ENCODE peak calls at places on chromosomes 3 and 15, in four cellular contexts. I, M, N and W are unnamed samples.

GRCh38 chr15:85652457-85652856 is 142.3 kb downstream of the KLHL25 start:
- DNase-seq in M (no peak), N (no peak), I (no peak), W (no peak)

GRCh38 chr3:128524374-128525299 is 31.6 kb upstream of the GATA2 start:
- DNase-seq in I (peak; percentile 16), M (no peak), N (no peak), W (no peak)

GRCh38 chr15:92056875-92057274 is 203.4 kb downstream of the SLCO3A1 start:
- DNase-seq in I (no peak), N (no peak), M (no peak), W (no peak)

GRCh38 chr3:99548674-99549073 is 89.7 kb upstream of the COL8A1 start:
- DNase-seq in N (no peak), M (no peak), I (no peak), W (no peak)

GRCh38 chr3:1600700-1601418 is 497.8 kb upstream of the CNTN4 start:
- DNase-seq in M (no peak), I (no peak), N (no peak), W (no peak)

GRCh38 chr3:37992271-37993066 is 1.9 kb downstream of the VILL start:
- DNase-seq in N (no peak), I (no peak), M (peak; percentile 36), W (no peak)

GRCh38 chr3:52223449-52224408 is 1.7 kb downstream of the TLR9 start:
- DNase-seq in I (peak; percentile 16), M (no peak), N (no peak), W (no peak)

GRCh38 chr15:45395956-45396355 is 17.6 kb upstream of the GATM start:
- DNase-seq in N (no peak), I (no peak), M (no peak), W (no peak)

GRCh38 chr3:197465197-197465995 is 90.4 kb downstream of the BDH1 start:
- DNase-seq in N (no peak), M (peak; percentile 69), I (no peak), W (no peak)

GRCh38 chr3:72555714-72556113 is 292.5 kb downstream of the SHQ1 start:
- DNase-seq in I (no peak), N (no peak), M (no peak), W (no peak)

GRCh38 chr3:191087391-191087790 is 111.7 kb upstream of the OSTN start:
- DNase-seq in N (no peak), I (no peak), M (no peak), W (peak; percentile 38)

GRCh38 chr3:113685956-113686721 is 10.3 kb downstream of the USF3 start:
- DNase-seq in M (peak; percentile 84), N (no peak), I (no peak), W (peak; percentile 59)

GRCh38 chr15:70852501-70853269 is 1.3 kb downstream of the LARP6 start:
- DNase-seq in N (no peak), M (no peak), I (no peak), W (peak; percentile 88)

GRCh38 chr3:53161820-53162671 is 1.0 kb downstream of the PRKCD start:
- DNase-seq in I (peak; percentile 47), N (no peak), M (peak; percentile 59), W (peak; percentile 20)

GRCh38 chr3:31028766-31029165 is 134.3 kb upstream of the GADL1 start:
- DNase-seq in M (no peak), I (no peak), N (no peak), W (no peak)

GRCh38 chr3:132879651-132880050 is 157.4 kb upstream of the NPHP3 start:
- DNase-seq in I (peak; percentile 41), N (no peak), M (peak; percentile 69), W (no peak)

DNA sequence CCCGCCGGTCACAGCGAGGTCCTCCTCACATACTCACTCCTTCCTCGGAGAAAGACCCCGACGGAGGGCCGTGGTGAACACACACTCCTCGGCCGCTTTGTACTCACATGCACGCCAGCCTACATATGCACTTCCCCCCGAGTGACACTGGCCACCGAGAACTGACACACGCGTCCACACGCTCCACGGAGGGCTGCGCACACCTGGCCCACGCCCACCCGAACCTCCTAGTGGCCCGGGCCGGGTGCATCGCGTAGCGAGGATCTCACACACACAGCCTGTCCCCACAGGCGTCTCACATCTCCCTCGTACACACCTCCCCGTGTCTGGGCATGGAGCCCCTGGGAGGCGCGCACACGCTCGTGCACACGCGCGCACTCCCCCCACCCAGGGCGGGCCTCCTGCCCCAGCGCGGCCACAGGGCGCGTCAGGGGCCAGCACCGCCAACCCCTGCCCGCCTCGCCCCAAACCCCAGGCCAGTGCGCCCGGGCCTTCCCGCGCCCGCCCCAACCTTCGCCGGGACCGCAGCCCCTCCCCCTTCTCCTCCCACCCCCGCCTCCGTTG is 392 bp upstream of the C3orf70 start:
- DNase-seq in N (peak; percentile 79), M (peak; percentile 51), I (peak; percentile 68), W (no peak)
- H2BK15ac ChIP-seq in N (peak overlapping the region; percentile 99), M (no peak overlapping the region), I (no peak overlapping the region), W (no peak overlapping the region)

GRCh38 chr3:123692671-123693070 is 107.8 kb upstream of the HACD2 start:
- DNase-seq in M (no peak), I (no peak), N (no peak), W (no peak)

GRCh38 chr3:123692041-123692440 is 107.2 kb upstream of the HACD2 start:
- DNase-seq in N (no peak), M (no peak), I (no peak), W (peak; percentile 24)

GRCh38 chr3:123694377-123695147 is 109.7 kb upstream of the HACD2 start:
- DNase-seq in N (no peak), M (no peak), I (no peak), W (peak; percentile 48)

GRCh38 chr3:123695152-123695551 is 110.3 kb upstream of the HACD2 start:
- DNase-seq in N (no peak), I (no peak), M (no peak), W (no peak)

GRCh38 chr3:123693584-123693983 is 108.7 kb upstream of the HACD2 start:
- DNase-seq in N (no peak), M (no peak), I (no peak), W (no peak)
- H3K56ac ChIP-seq in N (no peak overlapping the region), M (no peak overlapping the region), I (no peak overlapping the region), W (no peak overlapping the region)

DNA sequence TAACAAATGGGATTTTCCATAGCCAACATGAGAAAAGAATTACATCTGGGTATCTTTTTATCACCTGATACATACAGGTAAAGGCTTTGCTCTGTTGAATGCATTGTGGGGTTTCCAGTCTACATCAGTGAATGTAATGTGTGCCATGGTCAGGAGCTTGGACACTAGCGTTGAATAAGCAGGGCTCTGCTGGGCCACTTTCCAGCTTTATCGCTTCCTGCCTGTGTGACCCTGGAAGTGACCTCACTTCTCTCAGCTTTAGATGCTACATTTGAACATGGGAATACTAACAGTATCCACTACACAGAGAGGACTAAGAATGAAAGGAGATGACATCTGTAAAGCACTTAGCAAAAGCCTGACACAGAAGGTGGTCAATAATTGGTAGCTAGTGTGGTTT is 40.1 kb downstream of the TTC23 start:
- DNase-seq in M (no peak), I (no peak), N (no peak), W (no peak)
- H4K8ac ChIP-seq in M (no peak overlapping the region), I (no peak overlapping the region), N (no peak overlapping the region), W (no peak overlapping the region)

GRCh38 chr3:46673151-46674030 is 20.1 kb downstream of the ALS2CL start:
- DNase-seq in M (no peak), N (no peak), I (no peak), W (no peak)
- H2BK15ac ChIP-seq in M (no peak overlapping the region), N (no peak overlapping the region), I (no peak overlapping the region), W (no peak overlapping the region)

DNA sequence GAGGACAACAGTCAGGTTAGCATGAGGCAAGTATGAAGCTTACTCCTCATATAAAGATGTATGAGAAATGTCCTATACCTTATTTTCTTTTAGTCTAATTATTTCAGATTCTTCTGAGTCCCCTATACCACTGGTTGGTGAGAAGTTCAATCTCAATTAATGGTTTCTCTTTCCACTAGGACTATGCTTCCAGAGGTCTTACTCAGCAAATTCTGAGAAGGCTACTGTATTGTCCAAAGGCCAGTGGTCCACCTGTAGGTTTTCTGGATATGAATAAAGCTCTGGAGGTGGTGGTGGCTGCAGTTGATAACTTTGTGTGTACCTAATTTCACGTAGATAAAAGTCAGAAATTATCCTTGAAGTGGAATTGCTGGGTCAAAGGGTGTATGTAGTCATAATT is 149.4 kb downstream of the EPHB1 start:
- DNase-seq in I (no peak), N (no peak), M (no peak), W (no peak)
- H3K56ac ChIP-seq in I (no peak overlapping the region), N (no peak overlapping the region), M (no peak overlapping the region), W (no peak overlapping the region)

DNA sequence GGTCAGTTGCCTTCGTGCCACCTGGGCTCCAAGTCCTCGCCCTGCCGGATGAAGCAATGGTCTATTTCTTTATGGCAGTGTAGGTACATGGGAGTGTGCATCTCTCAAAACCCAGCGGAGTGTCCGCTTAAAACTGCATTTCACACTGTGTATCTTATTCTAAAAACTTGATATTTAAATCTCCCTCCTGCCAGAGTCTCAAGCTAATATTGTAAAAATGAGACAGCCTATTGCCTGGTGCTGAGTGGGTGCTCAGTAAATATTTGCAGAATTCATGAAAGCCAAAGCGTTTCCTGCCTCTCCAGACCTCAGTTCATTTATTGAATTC is 313 bp upstream of the TBC1D2B start:
- DNase-seq in N (no peak), I (no peak), M (no peak), W (no peak)
- H4K8ac ChIP-seq in N (no peak overlapping the region), I (no peak overlapping the region), M (no peak overlapping the region), W (peak overlapping the region; percentile 30)

GRCh38 chr3:16059081-16059537 is 115.4 kb upstream of the GALNT15 start:
- DNase-seq in N (no peak), M (peak; percentile 50), I (no peak), W (peak; percentile 39)

GRCh38 chr3:16060358-16060852 is 114.1 kb upstream of the GALNT15 start:
- DNase-seq in N (no peak), I (peak; percentile 42), M (peak; percentile 97), W (peak; percentile 100)

GRCh38 chr3:16060945-16061344 is 113.5 kb upstream of the GALNT15 start:
- DNase-seq in M (peak; percentile 37), I (no peak), N (no peak), W (peak; percentile 95)

GRCh38 chr3:16058511-16058910 is 116.0 kb upstream of the GALNT15 start:
- DNase-seq in N (no peak), I (no peak), M (no peak), W (peak; percentile 60)

DNA sequence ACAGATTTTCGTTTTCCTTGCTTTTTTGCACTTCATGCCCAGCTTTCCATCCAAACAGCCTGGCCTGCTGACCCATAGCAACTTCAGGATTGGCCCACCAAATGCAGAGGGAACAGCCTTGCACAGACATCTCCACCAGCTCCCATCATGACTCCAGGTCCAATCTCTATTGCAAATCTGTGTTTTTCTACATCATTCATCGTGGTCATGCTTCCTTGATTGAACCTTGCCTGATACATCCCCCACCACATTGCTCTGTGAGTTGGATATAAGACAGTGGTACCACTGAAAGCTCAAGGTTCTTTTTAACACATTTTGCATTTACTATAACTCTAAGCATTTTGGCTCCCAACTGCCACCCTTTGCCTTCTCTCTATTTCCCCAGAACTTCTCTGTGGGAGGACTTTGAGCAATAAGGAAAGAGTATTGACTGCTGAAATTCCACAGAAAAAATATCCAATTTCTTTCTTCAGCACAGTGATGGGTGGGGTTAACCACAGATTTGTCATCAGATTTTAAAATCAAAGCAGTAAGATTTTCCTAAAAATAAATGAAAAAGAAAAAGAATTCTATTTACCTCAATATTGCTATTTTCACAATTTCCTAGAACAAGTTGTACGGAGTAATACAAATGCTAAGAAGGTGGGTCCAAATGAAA is 114.7 kb upstream of the GALNT15 start:
- DNase-seq in M (no peak), I (no peak), N (no peak), W (no peak)
- H2BK15ac ChIP-seq in M (no peak overlapping the region), I (no peak overlapping the region), N (no peak overlapping the region), W (peak overlapping the region; percentile 100)